ENCODE peak calls at places on chromosomes 6 and 20, in ten cellular contexts. X is GM12878, R is sigmoid colon, F is GM23338, J is HCT116, H is breast epithelium, K is stomach, V is K562, P is HL-60, N is prostate gland. O is an unnamed sample.

GRCh38 chr20:19936801-19937583 is 80.2 kb upstream of the NAA20 start:
- DNase-seq in H (no peak), V (no peak), N (no peak), X (no peak), F (no peak), P (peak), K (no peak), R (no peak), J (no peak), O (peak)

GRCh38 chr6:40427196-40427595 is 160.0 kb downstream of the LRFN2 start:
- DNase-seq in R (no peak), P (no peak), F (no peak), K (peak), X (no peak), V (no peak), J (no peak), H (peak), N (peak), O (no peak)

GRCh38 chr6:105648276-105648675 is 245.4 kb upstream of the PREP start:
- DNase-seq in P (no peak), N (no peak), R (no peak), J (no peak), F (peak), K (no peak), V (no peak), X (no peak), H (no peak), O (no peak)

GRCh38 chr20:7010584-7010983 is 243.1 kb downstream of the BMP2 start:
- DNase-seq in X (no peak), H (no peak), F (no peak), P (no peak), K (no peak), V (no peak), R (no peak), J (no peak), N (no peak), O (no peak)

GRCh38 chr20:33672426-33673114 is 1.7 kb downstream of the NECAB3 start:
- DNase-seq in N (no peak), X (no peak), P (no peak), H (no peak), J (no peak), F (no peak), R (peak), V (peak), K (no peak), O (no peak)

GRCh38 chr6:2035046-2035445 is 210.4 kb downstream of the GMDS start:
- DNase-seq in N (no peak), X (no peak), J (no peak), F (no peak), K (peak), V (no peak), H (no peak), P (no peak), R (no peak), O (no peak)

GRCh38 chr6:41602422-41602743 is 35.9 kb upstream of the MDFI start:
- DNase-seq in K (no peak), P (no peak), H (no peak), V (no peak), X (no peak), F (no peak), J (no peak), N (no peak), R (peak), O (no peak)

GRCh38 chr6:100175814-100176275 is 181.8 kb upstream of the MCHR2 start:
- DNase-seq in F (no peak), J (no peak), K (no peak), P (no peak), V (no peak), N (no peak), X (no peak), H (no peak), R (no peak), O (peak)

GRCh38 chr6:154569136-154569862 is 58.8 kb upstream of the CNKSR3 start:
- DNase-seq in V (no peak), F (no peak), X (no peak), P (no peak), N (no peak), J (no peak), R (no peak), H (no peak), K (no peak), O (peak)

GRCh38 chr6:163324326-163324927 is 90.1 kb upstream of the QKI start:
- DNase-seq in X (no peak), F (no peak), V (no peak), N (no peak), J (no peak), R (no peak), P (no peak), H (no peak), K (no peak), O (no peak)

GRCh38 chr20:35307666-35308653 is 15.7 kb upstream of the FAM83C start:
- DNase-seq in H (peak), K (peak), R (peak), P (no peak), X (no peak), J (no peak), V (no peak), N (peak), F (no peak), O (peak)

GRCh38 chr6:108635505-108636226 is 74.9 kb downstream of the FOXO3 start:
- DNase-seq in V (no peak), R (no peak), H (no peak), F (no peak), N (no peak), K (peak), P (peak), J (no peak), X (no peak), O (no peak)

GRCh38 chr20:47981242-47981641 is 196.0 kb upstream of the SULF2 start:
- DNase-seq in J (no peak), X (no peak), H (no peak), N (no peak), V (no peak), P (no peak), K (no peak), F (no peak), R (no peak), O (no peak)

GRCh38 chr6:21764989-21765388 is 171.4 kb downstream of the SOX4 start:
- DNase-seq in K (no peak), N (no peak), J (no peak), H (no peak), X (no peak), P (no peak), F (no peak), V (no peak), R (no peak), O (no peak)

GRCh38 chr6:39228111-39228971 is 934 bp downstream of the KCNK5 start:
- DNase-seq in N (no peak), P (peak), H (no peak), K (no peak), J (no peak), X (no peak), F (no peak), V (no peak), R (no peak), O (no peak)

GRCh38 chr6:118933855-118934460 is 1.0 kb downstream of the MCM9 start:
- DNase-seq in R (no peak), K (no peak), X (no peak), H (no peak), N (no peak), P (no peak), J (no peak), V (no peak), F (no peak), O (no peak)

GRCh38 chr6:164296411-164296810 is 881.9 kb downstream of the QKI start:
- DNase-seq in V (no peak), F (no peak), K (no peak), H (no peak), R (no peak), X (no peak), J (no peak), P (no peak), N (no peak), O (no peak)

GRCh38 chr6:135195045-135195444 is 13.9 kb downstream of the MYB start:
- DNase-seq in K (no peak), H (no peak), F (no peak), N (no peak), J (no peak), R (no peak), P (peak), V (no peak), X (no peak), O (no peak)

GRCh38 chr6:136607204-136607931 is 57.1 kb upstream of the MAP7 start:
- DNase-seq in F (no peak), P (no peak), R (no peak), J (no peak), K (no peak), X (no peak), H (no peak), V (peak), N (peak), O (peak)

GRCh38 chr20:8481636-8482035 is 349.6 kb downstream of the PLCB1 start:
- DNase-seq in R (no peak), F (no peak), K (no peak), P (no peak), H (no peak), N (no peak), J (no peak), V (no peak), X (no peak), O (no peak)

GRCh38 chr6:3957321-3957720 is 108.1 kb downstream of the FAM50B start:
- DNase-seq in P (no peak), F (no peak), X (no peak), R (no peak), N (no peak), V (no peak), K (no peak), J (no peak), H (no peak), O (no peak)

GRCh38 chr6:134550604-134551003 is 232.7 kb upstream of the SGK1 start:
- DNase-seq in N (no peak), J (no peak), F (peak), P (no peak), V (no peak), R (no peak), K (no peak), H (no peak), X (no peak), O (peak)

GRCh38 chr6:142892254-142893021 is 52.5 kb downstream of the HIVEP2 start:
- DNase-seq in F (no peak), V (no peak), R (no peak), K (no peak), P (no peak), X (no peak), J (no peak), N (no peak), H (no peak), O (no peak)

GRCh38 chr20:63831696-63832686 is 927 bp upstream of the ZBTB46 start:
- DNase-seq in J (peak), H (no peak), P (no peak), K (peak), N (no peak), F (peak), R (no peak), V (peak), X (no peak), O (no peak)

GRCh38 chr20:62995898-62996595 is 10.7 kb downstream of the BHLHE23 start:
- DNase-seq in K (no peak), R (no peak), P (no peak), J (no peak), F (no peak), X (no peak), V (no peak), N (no peak), H (no peak), O (no peak)

GRCh38 chr20:46563848-46564197 is 13.4 kb upstream of the OCSTAMP start:
- DNase-seq in P (no peak), J (no peak), V (no peak), R (peak), N (no peak), K (no peak), X (no peak), H (no peak), F (no peak), O (no peak)

GRCh38 chr6:136641166-136641565 is 90.9 kb upstream of the MAP7 start:
- DNase-seq in H (no peak), V (no peak), F (no peak), P (no peak), J (no peak), X (no peak), K (no peak), N (no peak), R (no peak), O (no peak)

GRCh38 chr6:127606131-127606562 is 29.2 kb downstream of the C6orf58 start:
- DNase-seq in V (no peak), N (no peak), P (no peak), F (peak), H (no peak), X (no peak), R (no peak), K (no peak), J (peak), O (peak)

GRCh38 chr6:5294392-5295211 is 33.3 kb downstream of the FARS2 start:
- DNase-seq in R (no peak), P (peak), N (no peak), H (no peak), V (no peak), F (no peak), X (no peak), K (no peak), J (no peak), O (no peak)

GRCh38 chr20:24694727-24695528 is 225.5 kb downstream of the SYNDIG1 start:
- DNase-seq in F (no peak), H (peak), K (peak), V (no peak), N (no peak), P (no peak), R (peak), X (no peak), J (no peak), O (no peak)

GRCh38 chr6:166489301-166490155 is 97.0 kb downstream of the RAMACL start:
- DNase-seq in J (no peak), F (peak), K (no peak), N (no peak), P (no peak), X (no peak), V (no peak), H (no peak), R (peak), O (peak)

GRCh38 chr20:44897133-44897532 is 11.6 kb downstream of the YWHAB start:
- DNase-seq in K (no peak), P (no peak), R (no peak), V (no peak), N (no peak), H (no peak), J (no peak), F (no peak), X (no peak), O (no peak)

GRCh38 chr6:5490495-5491069 is 229.3 kb downstream of the FARS2 start:
- DNase-seq in J (no peak), X (no peak), V (no peak), N (no peak), H (no peak), P (no peak), R (no peak), F (no peak), K (no peak), O (no peak)

GRCh38 chr20:31823360-31824124 is 4.4 kb downstream of the MYLK2 start:
- DNase-seq in V (no peak), P (no peak), N (no peak), R (no peak), J (no peak), F (no peak), K (no peak), H (no peak), X (no peak), O (peak)

GRCh38 chr6:46042355-46042999 is 26.8 kb upstream of the CLIC5 start:
- DNase-seq in K (no peak), X (no peak), P (peak), N (no peak), F (peak), J (peak), R (no peak), H (no peak), V (peak), O (peak)

GRCh38 chr20:1434571-1435336 is 31.9 kb downstream of the NSFL1C start:
- DNase-seq in R (no peak), F (peak), N (no peak), K (peak), X (peak), H (no peak), J (no peak), P (peak), V (no peak), O (peak)

GRCh38 chr6:79672631-79673065 is 41.5 kb downstream of the SH3BGRL2 start:
- DNase-seq in N (no peak), F (peak), J (peak), X (no peak), R (no peak), V (peak), P (no peak), K (no peak), H (no peak), O (peak)
- TF ChIP-seq POLR2AphosphoS5 in N (no peak), F (no peak), J (no peak), X (no peak), R (no peak), V (no peak), P (no peak), K (no peak), H (no peak), O (no peak)

GRCh38 chr20:57590485-57591288 is 29.5 kb downstream of the ZBP1 start:
- DNase-seq in K (no peak), J (no peak), R (peak), H (no peak), V (no peak), F (no peak), X (no peak), P (no peak), N (no peak), O (no peak)

GRCh38 chr20:57587989-57588377 is 27.1 kb downstream of the PCK1 start:
- DNase-seq in R (no peak), V (no peak), J (no peak), F (no peak), X (no peak), P (no peak), H (no peak), K (no peak), N (no peak), O (no peak)

GRCh38 chr20:57589728-57590484 is 29.0 kb downstream of the PCK1 start:
- DNase-seq in N (no peak), J (no peak), K (no peak), P (no peak), F (peak), X (no peak), R (peak), H (no peak), V (no peak), O (no peak)

GRCh38 chr20:57588596-57588995 is 27.7 kb downstream of the PCK1 start:
- DNase-seq in R (no peak), V (no peak), K (no peak), N (no peak), H (no peak), X (no peak), F (no peak), P (no peak), J (no peak), O (no peak)

DNA sequence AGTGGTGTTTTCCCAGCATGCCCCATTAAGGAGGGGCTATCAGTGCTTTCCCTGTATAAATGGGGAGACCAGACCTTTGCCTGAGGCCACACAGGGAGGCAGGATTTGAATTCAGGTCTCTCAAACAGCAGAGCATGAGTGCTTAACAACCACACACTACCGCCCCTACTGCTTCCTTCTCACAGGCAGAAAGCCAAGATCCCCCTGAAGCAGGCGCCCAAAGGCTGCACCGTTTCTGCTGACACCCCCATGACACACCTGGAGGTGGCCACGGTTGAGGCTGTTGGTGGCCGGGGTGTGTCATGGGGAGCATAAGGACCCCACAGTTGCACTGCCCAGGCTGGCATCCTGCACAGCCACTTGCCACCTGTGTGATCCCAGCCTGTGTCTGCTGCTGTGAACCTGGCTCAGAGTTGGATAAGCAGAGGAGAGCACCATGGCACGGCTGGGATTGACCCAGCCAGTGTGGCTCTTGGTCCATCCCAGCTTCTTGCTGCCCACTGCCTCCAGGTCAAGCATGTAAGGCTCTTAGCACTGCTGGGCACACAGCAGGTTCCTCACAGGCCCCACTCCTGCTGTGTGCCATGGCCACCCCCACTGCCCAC is 28.3 kb downstream of the PCK1 start:
- DNase-seq in P (no peak), X (no peak), J (no peak), V (no peak), R (no peak), K (no peak), H (no peak), F (no peak), N (no peak), O (no peak)
- H3K27ac ChIP-seq in P (no peak), X (no peak), J (no peak), V (no peak), R (no peak), K (no peak), H (no peak), F (no peak), N (no peak), O (no peak)

GRCh38 chr6:55511124-55511820 is 67.7 kb downstream of the HMGCLL1 start:
- DNase-seq in X (no peak), J (no peak), K (no peak), R (no peak), H (no peak), N (peak), F (no peak), V (no peak), P (no peak), O (no peak)

DNA sequence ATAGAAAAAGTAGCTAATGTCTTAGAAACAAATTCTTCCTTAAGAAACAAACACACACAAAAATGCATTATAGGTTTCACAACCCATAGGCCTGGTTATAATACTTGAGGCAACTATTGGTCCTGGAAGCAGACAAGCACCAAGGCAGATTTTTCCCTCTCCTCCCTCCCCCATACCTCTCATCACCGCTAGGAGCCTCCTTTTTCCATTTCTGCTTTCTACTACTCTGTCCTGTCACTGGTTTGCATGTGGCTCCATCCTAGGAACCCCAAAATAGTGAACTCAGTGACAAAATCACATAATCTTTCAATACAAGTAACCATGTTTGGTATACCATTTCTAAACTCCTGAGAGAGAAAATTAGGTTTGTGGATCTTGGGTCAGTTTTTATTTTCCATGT is 66.1 kb downstream of the HMGCLL1 start:
- DNase-seq in V (no peak), K (no peak), N (no peak), H (no peak), F (peak), X (no peak), R (no peak), P (no peak), J (no peak), O (no peak)
- TF ChIP-seq CTCF in V (no peak), K (no peak), N (no peak), H (no peak), F (peak), X (peak), R (no peak), P (no peak), J (peak), O (no peak)

GRCh38 chr20:16740365-16741072 is 7.6 kb upstream of the OTOR start:
- DNase-seq in V (no peak), X (no peak), F (no peak), H (no peak), J (no peak), N (peak), P (no peak), K (no peak), R (no peak), O (no peak)
- TF ChIP-seq POLR2AphosphoS5 in V (no peak), X (no peak), F (no peak), H (no peak), J (no peak), N (peak), P (no peak), K (no peak), R (no peak), O (no peak)

O was measured in endothelial cell of umbilical vein.